ENCODE peak calls at places on chromosomes 2 and 18, in six cellular contexts. H is foreskin keratinocyte, O is A549, X is body of pancreas, J is HCT116, N is aorta. P is an unnamed sample. For H3K4me1, the result is how much of the 10 kb centered on the place peaks cover.

GRCh38 chr2:114127372-114127771 is 237.5 kb downstream of the ACTR3 start:
- DNase-seq in O (no peak), X (no peak), H (peak), N (no peak), J (no peak), P (no peak)

GRCh38 chr18:74110983-74111382 is 36.7 kb downstream of the FBXO15 start:
- DNase-seq in N (no peak), X (no peak), H (no peak), J (no peak), O (no peak), P (no peak)

GRCh38 chr2:147910990-147911473 is 66.2 kb downstream of the ACVR2A start:
- DNase-seq in X (peak), O (no peak), J (peak), N (no peak), H (peak), P (peak)

GRCh38 chr18:50320719-50321118 is 33.2 kb upstream of the CXXC1 start:
- DNase-seq in J (no peak), X (no peak), H (no peak), O (no peak), N (no peak), P (no peak)

GRCh38 chr18:26405190-26405781 is 143.1 kb downstream of the KCTD1 start:
- DNase-seq in N (no peak), O (peak), H (peak), J (peak), X (peak), P (peak)

GRCh38 chr2:200482194-200482593 is 27.7 kb downstream of the KCTD18 start:
- DNase-seq in J (no peak), O (no peak), X (no peak), H (no peak), N (no peak), P (no peak)

GRCh38 chr18:48866028-48866733 is 84.6 kb downstream of the SMAD7 start:
- DNase-seq in X (peak), J (no peak), O (no peak), N (peak), H (peak), P (peak)

GRCh38 chr2:119109823-119110222 is 48.7 kb downstream of the C1QL2 start:
- DNase-seq in X (no peak), H (peak), N (no peak), J (no peak), O (no peak), P (no peak)

GRCh38 chr2:6181525-6182270 is 489.5 kb downstream of the SOX11 start:
- DNase-seq in H (peak), N (no peak), X (peak), J (no peak), O (no peak), P (no peak)

GRCh38 chr2:153963247-153963646 is 91.5 kb downstream of the GALNT13 start:
- DNase-seq in H (no peak), J (no peak), X (no peak), N (no peak), O (no peak), P (no peak)

GRCh38 chr2:200725620-200726019 is 86.1 kb upstream of the BZW1 start:
- DNase-seq in X (no peak), H (no peak), N (no peak), O (no peak), J (no peak), P (no peak)

GRCh38 chr2:162574615-162575452 is 230.9 kb downstream of the GCA start:
- DNase-seq in O (no peak), J (no peak), H (no peak), N (no peak), X (peak), P (no peak)

GRCh38 chr2:168118733-168119518 is 128.5 kb downstream of the STK39 start:
- DNase-seq in H (peak), X (peak), J (peak), O (peak), N (no peak), P (peak)

GRCh38 chr2:166067204-166067603 is 60.6 kb downstream of the SCN1A start:
- DNase-seq in J (no peak), H (no peak), N (no peak), X (no peak), O (no peak), P (no peak)

GRCh38 chr2:173647681-173648350 is 293.1 kb downstream of the CDCA7 start:
- DNase-seq in O (no peak), N (no peak), H (no peak), J (no peak), X (no peak), P (peak)

GRCh38 chr2:173648816-173649215 is 294.1 kb downstream of the CDCA7 start:
- DNase-seq in O (no peak), N (no peak), X (no peak), J (no peak), H (no peak), P (no peak)

GRCh38 chr2:173652311-173652710 is 297.6 kb downstream of the CDCA7 start:
- DNase-seq in X (no peak), H (peak), N (no peak), O (peak), J (peak), P (no peak)

GRCh38 chr2:173651891-173652290 is 297.2 kb downstream of the CDCA7 start:
- DNase-seq in N (no peak), O (no peak), X (no peak), J (no peak), H (no peak), P (no peak)

DNA sequence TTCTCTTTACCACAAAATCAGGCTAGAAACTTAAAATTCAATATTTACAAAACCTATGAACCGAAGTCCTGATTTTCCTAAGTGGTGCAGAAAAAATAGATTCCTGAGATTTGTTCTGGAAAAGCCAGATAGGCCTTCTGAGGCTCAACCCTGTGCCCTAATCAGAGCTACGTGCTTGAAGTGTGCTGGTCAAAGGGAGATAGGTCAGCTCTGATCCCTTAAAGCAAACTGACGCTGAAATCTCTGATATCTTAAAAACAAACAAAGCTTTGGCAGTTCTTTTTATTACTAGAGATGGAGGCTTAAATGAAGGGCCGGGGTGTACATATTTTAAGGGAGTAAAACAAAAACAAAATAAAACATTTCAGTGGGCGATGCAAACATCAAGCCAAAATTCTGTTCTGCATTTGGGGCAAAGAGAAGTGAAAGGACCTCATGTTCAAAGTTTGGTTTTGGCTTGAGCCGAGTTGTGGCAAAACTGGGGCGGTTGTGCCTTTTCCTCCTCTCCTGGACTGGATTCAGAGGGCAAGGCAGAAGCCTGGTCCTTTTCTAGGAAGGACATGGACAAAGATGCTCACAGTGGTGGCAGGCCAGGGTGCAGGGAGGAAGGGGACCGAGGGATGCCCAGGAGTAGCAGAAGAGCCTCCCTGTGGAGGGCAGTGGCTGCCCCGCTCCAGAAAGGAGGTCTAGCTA is 295.0 kb downstream of the CDCA7 start:
- DNase-seq in N (no peak), H (no peak), O (no peak), J (no peak), X (no peak), P (no peak)
- H3K4me1 ChIP-seq in N (under half), H (under half), O (under half), J (under half), X (under half), P (under half)

GRCh38 chr2:101706819-101707177 is 9.3 kb downstream of the MAP4K4 start:
- DNase-seq in N (no peak), X (no peak), J (no peak), O (no peak), H (no peak), P (no peak)

GRCh38 chr2:101704046-101704466 is 6.5 kb downstream of the MAP4K4 start:
- DNase-seq in O (no peak), H (peak), J (no peak), N (peak), X (no peak), P (no peak)

GRCh38 chr2:101699939-101700442 is 2.5 kb downstream of the MAP4K4 start:
- DNase-seq in H (no peak), X (no peak), O (peak), J (no peak), N (no peak), P (peak)

GRCh38 chr2:101706121-101706818 is 8.8 kb downstream of the MAP4K4 start:
- DNase-seq in H (no peak), N (no peak), J (no peak), O (no peak), X (no peak), P (no peak)

DNA sequence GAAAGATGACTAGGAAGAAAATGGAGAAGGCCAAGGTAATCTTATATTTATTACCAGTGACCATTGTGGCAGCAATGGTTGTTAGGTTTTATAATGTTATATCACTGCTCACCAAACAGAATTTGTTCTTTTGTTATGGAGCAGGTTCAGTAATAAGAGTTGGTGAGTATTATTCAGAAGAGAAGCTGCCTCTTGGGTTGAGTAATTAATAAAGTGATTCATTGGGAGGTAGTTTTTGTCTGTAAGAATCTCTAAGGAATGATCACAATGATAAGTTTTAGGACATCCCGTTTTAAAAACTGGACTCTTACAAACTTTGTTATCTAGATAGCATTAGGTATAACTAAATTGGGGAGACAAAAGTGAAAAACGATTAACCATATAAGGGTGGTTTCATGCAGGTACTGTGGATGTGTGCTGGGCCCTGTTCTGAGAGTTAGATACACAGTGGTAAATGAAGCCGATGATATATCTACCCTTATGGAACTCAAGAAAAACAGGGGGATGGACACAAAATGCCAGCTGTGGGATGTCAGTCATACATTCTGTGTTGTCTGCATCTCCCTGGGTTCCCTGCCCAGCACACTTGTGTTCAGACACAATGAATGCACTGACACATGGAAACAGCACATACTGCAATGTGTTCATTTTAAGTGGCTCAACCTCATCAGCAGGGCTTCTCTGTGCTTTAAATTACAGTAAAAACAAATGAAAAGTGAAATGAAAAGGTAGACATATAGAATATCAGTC is 7.5 kb downstream of the MAP4K4 start:
- DNase-seq in J (no peak), N (no peak), O (no peak), X (no peak), H (no peak), P (peak)
- H3K27ac ChIP-seq in J (no peak), N (no peak), O (peak), X (no peak), H (no peak), P (peak)

GRCh38 chr2:101306410-101306809 is 2.1 kb downstream of the RNF149 start:
- DNase-seq in X (peak), O (no peak), N (no peak), H (no peak), J (no peak), P (no peak)
- H3K4me1 ChIP-seq in X (half or more), O (under half), N (under half), H (under half), J (under half), P (under half)

DNA sequence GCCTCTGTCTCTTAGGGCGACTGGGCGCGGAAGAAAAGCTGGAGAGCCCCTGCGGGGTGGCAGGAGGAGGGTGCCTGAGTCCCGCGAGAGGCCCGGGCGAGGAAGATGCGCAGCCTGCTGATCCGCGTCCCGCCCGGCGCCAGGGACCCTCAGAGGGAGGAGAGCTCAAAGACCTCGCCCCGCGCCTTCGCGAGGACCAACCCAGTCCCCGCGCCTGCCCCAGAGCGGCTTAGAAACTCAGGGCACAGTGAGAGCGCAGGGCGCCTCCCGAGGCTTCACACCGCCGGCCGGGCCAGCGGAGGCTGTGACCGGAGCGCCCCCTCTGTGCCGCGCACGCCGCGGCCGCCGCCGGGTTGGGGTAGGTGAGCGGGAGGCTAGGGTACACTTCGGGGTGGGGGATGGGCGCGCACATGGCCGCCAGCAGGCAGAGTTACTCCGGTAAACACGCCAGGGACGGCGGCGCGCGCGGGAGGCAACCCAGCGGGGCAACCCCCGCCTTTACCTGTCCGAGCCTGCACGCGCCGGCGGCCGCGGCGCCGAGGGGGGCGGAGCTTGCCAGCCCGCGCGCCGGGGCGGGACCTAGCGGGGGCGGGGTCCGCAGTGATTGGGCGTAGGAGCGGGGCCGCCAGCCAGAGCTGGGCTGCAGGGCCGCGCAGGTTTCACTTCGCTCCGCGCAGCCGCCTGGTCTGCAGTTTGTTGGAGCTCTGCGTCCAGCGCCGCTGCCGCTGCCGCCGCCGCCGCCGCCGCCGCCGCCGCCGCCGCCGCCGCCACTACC is at the start of gene BCL2L11:
- DNase-seq in H (peak), N (peak), O (peak), J (peak), X (peak), P (peak)
- H3K27ac ChIP-seq in H (peak), N (peak), O (peak), J (peak), X (peak), P (peak)

DNA sequence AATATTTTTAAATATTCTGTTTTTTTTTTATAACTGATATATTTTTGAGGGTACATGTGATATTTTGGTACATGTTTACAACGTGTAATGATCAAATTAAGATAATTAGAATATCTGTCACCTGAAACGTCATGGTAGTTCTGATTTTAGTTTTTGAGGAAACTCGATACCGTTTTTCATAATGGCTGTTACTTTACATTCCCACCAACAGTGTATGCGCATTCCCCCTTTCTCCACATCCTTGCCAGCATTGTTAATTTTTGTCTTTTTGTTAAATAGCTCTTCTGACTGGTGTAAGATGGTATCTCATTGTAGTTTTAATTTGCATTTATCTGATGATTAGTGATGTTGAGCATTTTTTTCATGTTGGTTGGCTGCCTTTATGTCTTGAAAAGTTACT is 206.8 kb upstream of the STON1 start:
- DNase-seq in O (no peak), J (no peak), H (no peak), N (no peak), X (no peak), P (no peak)
- H3K4me1 ChIP-seq in O (under half), J (under half), H (under half), N (under half), X (under half), P (under half)

P was measured in SJCRH30.